ENCODE peak calls at places on chromosomes 1 and 21, in eight cellular contexts. U is K562, N is tibial artery, K is IMR-90, O is endothelial cell of umbilical vein, T is A549, L is heart left ventricle, G is left ventricle myocardium inferior. P is an unnamed sample. For H3K9me3, the result is how much of the 10 kb centered on the place peaks cover.

GRCh38 chr1:212677136-212677535 is 22.5 kb downstream of the BATF3 start:
- DNase-seq in U (no peak), N (no peak), K (no peak), O (no peak), T (no peak), L (no peak), G (no peak), P (no peak)

GRCh38 chr1:118461154-118461553 is 276.1 kb upstream of the SPAG17 start:
- DNase-seq in U (no peak), N (no peak), K (no peak), O (no peak), T (no peak), L (no peak), G (no peak), P (no peak)

GRCh38 chr1:190436615-190437014 is 41.0 kb downstream of the BRINP3 start:
- DNase-seq in U (peak), N (no peak), K (peak), O (peak), T (peak), L (no peak), G (no peak), P (no peak)

GRCh38 chr1:5491207-5491904 is 500.9 kb downstream of the NPHP4 start:
- DNase-seq in U (no peak), N (no peak), K (no peak), O (no peak), T (no peak), L (no peak), G (no peak), P (no peak)

GRCh38 chr1:15833069-15833679 is 14.3 kb upstream of the SPEN start:
- DNase-seq in U (peak), N (peak), K (no peak), O (no peak), T (no peak), L (peak), G (peak), P (peak)

GRCh38 chr1:39305555-39305954 is 101.1 kb downstream of the MACF1 start:
- DNase-seq in U (no peak), N (no peak), K (no peak), O (no peak), T (no peak), L (no peak), G (no peak), P (no peak)

GRCh38 chr1:172781513-172782140 is 122.7 kb downstream of the FASLG start:
- DNase-seq in U (no peak), N (no peak), K (no peak), O (no peak), T (no peak), L (no peak), G (no peak), P (no peak)

GRCh38 chr1:33328817-33329216 is 7.9 kb upstream of the A3GALT2 start:
- DNase-seq in U (no peak), N (peak), K (no peak), O (no peak), T (no peak), L (no peak), G (no peak), P (no peak)

GRCh38 chr1:93635614-93636543 is 45.8 kb downstream of the BCAR3 start:
- DNase-seq in U (no peak), N (no peak), K (no peak), O (peak), T (no peak), L (no peak), G (no peak), P (peak)

GRCh38 chr1:42214447-42214871 is 49.9 kb upstream of the GUCA2A start:
- DNase-seq in U (no peak), N (no peak), K (peak), O (peak), T (no peak), L (no peak), G (no peak), P (peak)

GRCh38 chr1:24748191-24749121 is 3.2 kb downstream of the CLIC4 start:
- DNase-seq in U (no peak), N (no peak), K (no peak), O (no peak), T (no peak), L (no peak), G (no peak), P (peak)

GRCh38 chr1:202173993-202174392 is 13.6 kb upstream of the PTPN7 start:
- DNase-seq in U (no peak), N (no peak), K (no peak), O (no peak), T (no peak), L (no peak), G (no peak), P (no peak)

GRCh38 chr21:42614391-42614790 is 39.0 kb upstream of the PDE9A start:
- DNase-seq in U (no peak), N (no peak), K (no peak), O (no peak), T (no peak), L (no peak), G (no peak), P (no peak)

GRCh38 chr1:86461482-86461881 is 7.2 kb upstream of the CLCA1 start:
- DNase-seq in U (peak), N (no peak), K (no peak), O (no peak), T (no peak), L (no peak), G (no peak), P (no peak)

GRCh38 chr21:44930543-44930981 is 9.3 kb upstream of the SLX9 start:
- DNase-seq in U (no peak), N (peak), K (no peak), O (no peak), T (no peak), L (no peak), G (peak), P (peak)

GRCh38 chr1:214420833-214421232 is 130.6 kb downstream of the PTPN14 start:
- DNase-seq in U (no peak), N (no peak), K (no peak), O (no peak), T (no peak), L (no peak), G (no peak), P (no peak)

GRCh38 chr1:11337536-11338350 is 64.7 kb downstream of the UBIAD1 start:
- DNase-seq in U (peak), N (no peak), K (no peak), O (peak), T (peak), L (peak), G (peak), P (peak)

GRCh38 chr1:162234571-162234970 is 142.1 kb downstream of the SPATA46 start:
- DNase-seq in U (no peak), N (no peak), K (no peak), O (no peak), T (no peak), L (no peak), G (no peak), P (no peak)

GRCh38 chr1:31934706-31935629 is 3.2 kb downstream of the PTP4A2 start:
- DNase-seq in U (peak), N (no peak), K (peak), O (peak), T (no peak), L (no peak), G (no peak), P (no peak)

GRCh38 chr1:53410100-53410541 is 49.1 kb upstream of the DMRTB1 start:
- DNase-seq in U (no peak), N (no peak), K (peak), O (no peak), T (no peak), L (no peak), G (no peak), P (no peak)

GRCh38 chr1:242201090-242201489 is 202.2 kb upstream of the MAP1LC3C start:
- DNase-seq in U (no peak), N (no peak), K (no peak), O (no peak), T (no peak), L (no peak), G (no peak), P (no peak)

GRCh38 chr1:237223419-237223818 is 181.4 kb downstream of the RYR2 start:
- DNase-seq in U (no peak), N (no peak), K (no peak), O (no peak), T (no peak), L (no peak), G (no peak), P (no peak)

GRCh38 chr1:222543817-222544216 is 4.1 kb downstream of the HHIPL2 start:
- DNase-seq in U (peak), N (no peak), K (no peak), O (no peak), T (no peak), L (no peak), G (no peak), P (no peak)

GRCh38 chr1:187038789-187039188 is 210.0 kb downstream of the PLA2G4A start:
- DNase-seq in U (no peak), N (no peak), K (peak), O (peak), T (no peak), L (no peak), G (no peak), P (no peak)

GRCh38 chr21:42369821-42370220 is 3.5 kb upstream of the TFF1 start:
- DNase-seq in U (no peak), N (no peak), K (no peak), O (no peak), T (no peak), L (no peak), G (no peak), P (no peak)

GRCh38 chr1:228544021-228544850 is 57.1 kb downstream of the RNF187 start:
- DNase-seq in U (no peak), N (peak), K (no peak), O (no peak), T (no peak), L (no peak), G (no peak), P (no peak)

GRCh38 chr21:46243865-46244490 is 15.4 kb upstream of the LSS start:
- DNase-seq in U (no peak), N (no peak), K (no peak), O (no peak), T (no peak), L (no peak), G (no peak), P (no peak)

GRCh38 chr1:156144747-156145146 is 8.6 kb upstream of the SEMA4A start:
- DNase-seq in U (no peak), N (no peak), K (no peak), O (no peak), T (no peak), L (no peak), G (no peak), P (no peak)

GRCh38 chr1:156148236-156148635 is 5.1 kb upstream of the SEMA4A start:
- DNase-seq in U (no peak), N (no peak), K (no peak), O (peak), T (no peak), L (no peak), G (no peak), P (no peak)

GRCh38 chr1:156145622-156146005 is 7.8 kb upstream of the SEMA4A start:
- DNase-seq in U (no peak), N (no peak), K (no peak), O (no peak), T (no peak), L (no peak), G (no peak), P (no peak)

GRCh38 chr1:156146749-156147405 is 6.5 kb upstream of the SEMA4A start:
- DNase-seq in U (no peak), N (peak), K (no peak), O (peak), T (no peak), L (no peak), G (no peak), P (no peak)

GRCh38 chr1:156146006-156146748 is 7.2 kb upstream of the SEMA4A start:
- DNase-seq in U (peak), N (peak), K (peak), O (peak), T (peak), L (peak), G (peak), P (peak)
- H3K4me3 ChIP-seq in U (no peak), N (no peak), K (no peak), O (peak), T (no peak), L (peak), G (peak), P (no peak)

GRCh38 chr1:245735831-245736530 is 581.2 kb downstream of the KIF26B start:
- DNase-seq in U (no peak), N (no peak), K (peak), O (no peak), T (no peak), L (no peak), G (no peak), P (no peak)

GRCh38 chr1:245730796-245731195 is 576.0 kb downstream of the KIF26B start:
- DNase-seq in U (no peak), N (no peak), K (no peak), O (no peak), T (no peak), L (no peak), G (no peak), P (no peak)
- H3K9me3 ChIP-seq in U (under half), N (under half), K (under half), O (under half), T (under half), L (under half), G (half or more), P (under half)

DNA sequence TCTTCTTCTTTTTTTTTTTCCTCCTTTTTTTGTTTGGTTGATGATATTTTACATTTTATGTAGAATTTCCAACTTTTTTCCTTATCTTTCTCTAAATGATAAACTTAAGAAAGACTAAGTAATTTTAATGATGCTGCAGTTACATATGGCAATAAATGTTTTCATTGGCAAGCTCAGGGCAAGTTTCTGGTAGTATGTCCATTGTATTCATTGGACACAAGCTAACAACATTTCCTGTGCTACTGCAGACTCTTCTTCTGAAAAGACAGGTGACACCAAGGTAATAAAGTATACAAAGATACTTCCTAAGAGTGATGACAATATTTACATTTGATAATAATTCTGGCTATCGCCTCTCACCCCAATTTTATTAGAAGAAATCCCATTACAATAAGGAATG is 219.2 kb upstream of the NFIA start:
- DNase-seq in U (no peak), N (no peak), K (no peak), O (peak), T (no peak), L (no peak), G (no peak), P (no peak)
- H3K4me3 ChIP-seq in U (no peak), N (no peak), K (no peak), O (no peak), T (no peak), L (no peak), G (no peak), P (no peak)

GRCh38 chr1:246518456-246519205 is 11.6 kb upstream of the SMYD3 start:
- DNase-seq in U (no peak), N (no peak), K (no peak), O (no peak), T (no peak), L (no peak), G (no peak), P (no peak)
- H3K9me3 ChIP-seq in U (under half), N (under half), K (under half), O (under half), T (half or more), L (under half), G (under half), P (under half)

DNA sequence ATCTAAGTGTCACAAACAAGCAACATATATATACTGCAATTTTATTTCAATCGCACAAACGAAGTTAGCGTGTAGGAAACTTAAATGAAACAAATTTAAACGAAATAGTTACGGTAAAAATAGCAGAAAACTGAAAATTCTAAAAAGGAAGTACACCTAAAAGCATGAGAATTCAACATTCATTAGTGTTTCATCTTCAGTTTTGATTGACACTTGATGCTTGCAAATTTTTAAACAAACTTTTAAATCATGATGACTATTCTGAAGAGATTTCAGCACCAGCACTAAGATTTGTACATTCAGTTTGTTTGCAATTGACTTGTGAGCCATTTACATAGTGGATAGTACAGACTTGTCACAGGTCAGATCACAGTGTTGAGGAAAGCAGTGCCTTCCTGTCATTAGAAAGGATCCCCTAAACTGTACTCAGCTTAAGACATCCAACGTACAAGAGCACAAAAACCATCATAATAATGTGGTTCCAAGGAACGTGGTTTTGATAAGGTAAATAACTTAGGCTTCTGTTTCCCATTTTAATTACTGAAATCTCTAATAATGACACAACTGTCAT is 67.0 kb upstream of the LBR start:
- DNase-seq in U (no peak), N (no peak), K (no peak), O (no peak), T (no peak), L (no peak), G (no peak), P (no peak)
- H3K4me3 ChIP-seq in U (no peak), N (no peak), K (no peak), O (no peak), T (no peak), L (no peak), G (no peak), P (no peak)